ENCODE peak calls at places on chromosomes 4 and X, in seven cellular contexts. V is NCI-H82, S is suprapubic skin, A is AG08396, N is NCI-H774, Z is HL-60, X is WERI-Rb-1. F is an unnamed sample.

GRCh38 chrX:53256446-53257041 is 24.8 kb downstream of the IQSEC2 start:
- DNase-seq in V (no peak), S (no peak), A (no peak), N (no peak), Z (no peak), X (no peak), F (peak; percentile 80)

GRCh38 chr4:122152699-122153328 is 683 bp downstream of the BLTP1 start:
- DNase-seq in V (peak; percentile 46), S (peak; percentile 80), A (peak; percentile 47), N (no peak), Z (peak; percentile 15), X (peak; percentile 40), F (peak; percentile 82)

GRCh38 chrX:68878977-68879376 is 50.2 kb downstream of the EFNB1 start:
- DNase-seq in V (no peak), S (no peak), A (no peak), N (no peak), Z (no peak), X (no peak), F (peak; percentile 66)

GRCh38 chr4:123170843-123171242 is 225.8 kb upstream of the SPRY1 start:
- DNase-seq in V (no peak), S (no peak), A (no peak), N (no peak), Z (no peak), X (no peak), F (no peak)

GRCh38 chr4:40490481-40490880 is 139.2 kb downstream of the RBM47 start:
- DNase-seq in V (no peak), S (no peak), A (no peak), N (no peak), Z (no peak), X (no peak), F (no peak)

GRCh38 chr4:110970642-110971041 is 347.8 kb upstream of the PITX2 start:
- DNase-seq in V (peak; percentile 72), S (no peak), A (peak; percentile 29), N (no peak), Z (peak; percentile 73), X (peak; percentile 76), F (peak; percentile 20)

GRCh38 chr4:11623726-11624037 is 195.0 kb upstream of the HS3ST1 start:
- DNase-seq in V (no peak), S (no peak), A (no peak), N (peak; percentile 28), Z (no peak), X (peak; percentile 31), F (peak; percentile 20)

GRCh38 chrX:64206556-64207162 is 1.2 kb upstream of the AMER1 start:
- DNase-seq in V (peak; percentile 60), S (no peak), A (no peak), N (no peak), Z (no peak), X (no peak), F (no peak)

GRCh38 chr4:105306158-105306781 is 159.6 kb downstream of the TET2 start:
- DNase-seq in V (no peak), S (no peak), A (no peak), N (no peak), Z (no peak), X (no peak), F (no peak)

GRCh38 chr4:56619816-56620215 is 61.3 kb downstream of the HOPX start:
- DNase-seq in V (no peak), S (no peak), A (no peak), N (no peak), Z (no peak), X (no peak), F (no peak)

GRCh38 chr4:8701101-8702019 is 108.8 kb downstream of the CPZ start:
- DNase-seq in V (no peak), S (peak; percentile 41), A (no peak), N (no peak), Z (no peak), X (no peak), F (no peak)

GRCh38 chrX:57595381-57595811 is 3.6 kb downstream of the ZXDB start:
- DNase-seq in V (no peak), S (no peak), A (peak; percentile 29), N (no peak), Z (no peak), X (no peak), F (no peak)

GRCh38 chrX:154531626-154532025 is 15.0 kb downstream of the G6PD start:
- DNase-seq in V (no peak), S (no peak), A (no peak), N (no peak), Z (no peak), X (no peak), F (no peak)

GRCh38 chr4:100063355-100063754 is 113.3 kb upstream of the H2AZ1 start:
- DNase-seq in V (no peak), S (no peak), A (no peak), N (no peak), Z (no peak), X (no peak), F (no peak)

GRCh38 chr4:108702960-108703359 is 52.6 kb downstream of the OSTC start:
- DNase-seq in V (no peak), S (no peak), A (no peak), N (no peak), Z (no peak), X (no peak), F (no peak)

GRCh38 chrX:357693-358471 is 28.8 kb downstream of the PPP2R3B start:
- DNase-seq in V (no peak), S (no peak), A (peak; percentile 63), N (no peak), Z (no peak), X (no peak), F (no peak)

GRCh38 chr4:10629394-10629793 is 55.2 kb downstream of the CLNK start:
- DNase-seq in V (no peak), S (no peak), A (no peak), N (no peak), Z (no peak), X (no peak), F (no peak)

GRCh38 chrX:136619889-136620505 is 28.0 kb upstream of the CD40LG start:
- DNase-seq in V (no peak), S (no peak), A (no peak), N (no peak), Z (no peak), X (no peak), F (no peak)

GRCh38 chr4:157888281-157888680 is 284.5 kb downstream of the GASK1B start:
- DNase-seq in V (no peak), S (no peak), A (no peak), N (no peak), Z (no peak), X (no peak), F (peak; percentile 23)

GRCh38 chr4:21856754-21857153 is 91.8 kb downstream of the KCNIP4 start:
- DNase-seq in V (no peak), S (no peak), A (no peak), N (no peak), Z (no peak), X (no peak), F (no peak)

GRCh38 chr4:74168841-74169240 is 10.9 kb downstream of the MTHFD2L start:
- DNase-seq in V (peak; percentile 85), S (no peak), A (no peak), N (no peak), Z (no peak), X (peak; percentile 28), F (no peak)

GRCh38 chrX:132171881-132172280 is 44.1 kb upstream of the FRMD7 start:
- DNase-seq in V (no peak), S (no peak), A (no peak), N (no peak), Z (no peak), X (no peak), F (no peak)

GRCh38 chr4:106034205-106034604 is 138.9 kb downstream of the NPNT start:
- DNase-seq in V (no peak), S (no peak), A (no peak), N (no peak), Z (no peak), X (no peak), F (no peak)

GRCh38 chr4:139822391-139822790 is 156.8 kb downstream of the MGST2 start:
- DNase-seq in V (no peak), S (no peak), A (no peak), N (no peak), Z (no peak), X (no peak), F (no peak)

GRCh38 chr4:52408037-52408436 is 251.1 kb downstream of the USP46 start:
- DNase-seq in V (no peak), S (no peak), A (no peak), N (no peak), Z (no peak), X (no peak), F (no peak)

GRCh38 chr4:185396724-185397402 is at the start of gene ANKRD37:
- DNase-seq in V (peak; percentile 60), S (no peak), A (peak; percentile 27), N (peak; percentile 30), Z (no peak), X (no peak), F (peak; percentile 90)

GRCh38 chr4:61214680-61215079 is 14.6 kb downstream of the ADGRL3 start:
- DNase-seq in V (no peak), S (no peak), A (no peak), N (no peak), Z (no peak), X (no peak), F (no peak)

GRCh38 chr4:176547005-176547404 is 227.2 kb downstream of the SPCS3 start:
- DNase-seq in V (no peak), S (no peak), A (peak; percentile 43), N (no peak), Z (no peak), X (peak; percentile 55), F (no peak)

GRCh38 chrX:10795721-10796120 is 175.3 kb upstream of the MID1 start:
- DNase-seq in V (no peak), S (no peak), A (no peak), N (no peak), Z (no peak), X (no peak), F (no peak)

GRCh38 chr4:80054375-80054774 is 18.7 kb downstream of the ANTXR2 start:
- DNase-seq in V (no peak), S (no peak), A (no peak), N (no peak), Z (no peak), X (no peak), F (no peak)

GRCh38 chr4:186699298-186699697 is 24.4 kb downstream of the FAT1 start:
- DNase-seq in V (no peak), S (no peak), A (no peak), N (no peak), Z (no peak), X (no peak), F (no peak)